ENCODE peak calls at places on chromosomes 3 and 15, in eight cellular contexts. S is AG20443; H is SJSA1; G is CD14-positive monocyte; U is hepatocyte; W is NCI-H1930; E is iris pigment epithelial cell; M is stimulated activated CD8-positive, alpha-beta memory T cell treated with anti-CD3 and anti-CD28 coated beads, Interleukin-4, amount 100 ng/mL, for 24 hours. J is an unnamed sample.
A peak's percentile ranks its signal among the peaks of the same experiment; 100 is the strongest.

GRCh38 chr3:128464188-128464587 is 2.5 kb downstream of the DNAJB8 start:
- DNase-seq in S (no peak), H (no peak), G (no peak), U (no peak), W (no peak), E (no peak), M (no peak), J (no peak)

GRCh38 chr3:27939510-27939909 is 217.4 kb upstream of the EOMES start:
- DNase-seq in S (no peak), H (no peak), G (no peak), U (no peak), W (no peak), E (no peak), M (no peak), J (no peak)

GRCh38 chr3:72658466-72659100 is 189.7 kb downstream of the SHQ1 start:
- DNase-seq in S (no peak), H (no peak), G (no peak), U (no peak), W (no peak), E (no peak), M (no peak), J (no peak)

GRCh38 chr3:81713018-81713417 is 48.4 kb downstream of the GBE1 start:
- DNase-seq in S (no peak), H (no peak), G (no peak), U (no peak), W (no peak), E (no peak), M (no peak), J (no peak)

GRCh38 chr3:197309528-197310361 is 11.3 kb upstream of the DLG1 start:
- DNase-seq in S (peak; percentile 76), H (no peak), G (no peak), U (peak; percentile 36), W (no peak), E (peak; percentile 96), M (no peak), J (peak; percentile 92)

GRCh38 chr3:186757686-186758220 is 25.6 kb upstream of the EIF4A2 start:
- DNase-seq in S (no peak), H (no peak), G (no peak), U (no peak), W (no peak), E (no peak), M (no peak), J (no peak)

GRCh38 chr3:98657429-98657828 is 64.0 kb upstream of the CPOX start:
- DNase-seq in S (no peak), H (no peak), G (no peak), U (peak; percentile 65), W (no peak), E (peak; percentile 25), M (peak; percentile 13), J (no peak)

GRCh38 chr3:177057768-177058167 is 139.5 kb downstream of the TBL1XR1 start:
- DNase-seq in S (no peak), H (no peak), G (no peak), U (no peak), W (no peak), E (no peak), M (peak; percentile 22), J (no peak)

GRCh38 chr15:95910643-95911212 is 419.8 kb upstream of the NR2F2 start:
- DNase-seq in S (no peak), H (no peak), G (no peak), U (no peak), W (no peak), E (no peak), M (no peak), J (no peak)

GRCh38 chr3:39911465-39912309 is 102.3 kb downstream of the MYRIP start:
- DNase-seq in S (peak; percentile 58), H (no peak), G (no peak), U (peak; percentile 23), W (no peak), E (peak; percentile 7), M (no peak), J (peak; percentile 53)